ENCODE peak calls at places on chromosomes 12 and 14, in ten cellular contexts. K, X, L, T, E, V, W, U, M and H are unnamed samples.

GRCh38 chr12:38102197-38102596 is 214.4 kb upstream of the ALG10B start:
- DNase-seq in U (no peak), X (no peak), T (no peak), L (no peak), E (no peak), K (no peak), M (no peak), W (no peak), V (no peak), H (no peak)

GRCh38 chr14:72565200-72565599 is 328.7 kb downstream of the DPF3 start:
- DNase-seq in X (no peak), T (no peak), V (no peak), E (no peak), L (no peak), M (no peak), K (no peak), U (no peak), W (no peak), H (no peak)

GRCh38 chr12:16563519-16563918 is 42.4 kb downstream of the LMO3 start:
- DNase-seq in E (no peak), V (no peak), L (no peak), K (no peak), M (no peak), W (no peak), T (no peak), X (no peak), U (no peak), H (no peak)

GRCh38 chr14:23148596-23149249 is 29.7 kb upstream of the CEBPE start:
- DNase-seq in L (no peak), M (no peak), U (no peak), K (no peak), W (no peak), E (no peak), X (no peak), T (no peak), V (peak), H (no peak)

GRCh38 chr14:69036757-69037506 is 57.8 kb upstream of the ACTN1 start:
- DNase-seq in T (no peak), E (no peak), V (no peak), W (no peak), U (no peak), L (no peak), X (no peak), M (no peak), K (no peak), H (no peak)

GRCh38 chr14:68795602-68796417 is 2.9 kb upstream of the ZFP36L1 start:
- DNase-seq in M (peak), U (no peak), E (peak), K (peak), V (peak), W (peak), L (peak), T (peak), X (peak), H (peak)

GRCh38 chr14:32201196-32201815 is 539 bp upstream of the RNU6-7 start:
- DNase-seq in W (peak), T (peak), V (peak), E (peak), U (peak), L (peak), K (no peak), X (peak), M (peak), H (peak)

GRCh38 chr14:99035712-99036593 is 236.0 kb downstream of the BCL11B start:
- DNase-seq in T (no peak), K (no peak), U (peak), E (peak), L (peak), V (peak), W (peak), M (no peak), X (peak), H (peak)

GRCh38 chr12:109651596-109651995 is 62.0 kb upstream of the FAM222A start:
- DNase-seq in M (no peak), W (no peak), X (no peak), L (no peak), T (no peak), K (no peak), E (no peak), U (no peak), V (no peak), H (no peak)

GRCh38 chr12:28710882-28711281 is 438.2 kb upstream of the FAR2 start:
- DNase-seq in K (no peak), T (no peak), U (no peak), M (no peak), V (no peak), L (no peak), X (no peak), W (no peak), E (no peak), H (no peak)

GRCh38 chr14:33432407-33433023 is 493.8 kb downstream of the NPAS3 start:
- DNase-seq in U (no peak), M (peak), W (no peak), L (peak), E (peak), K (peak), T (peak), V (no peak), X (no peak), H (no peak)

GRCh38 chr14:93789366-93790130 is 1.3 kb upstream of the PRIMA1 start:
- DNase-seq in X (no peak), M (no peak), T (no peak), V (no peak), W (peak), K (no peak), E (no peak), U (peak), L (no peak), H (no peak)

GRCh38 chr12:75756771-75757170 is 245.4 kb upstream of the KRR1 start:
- DNase-seq in K (no peak), W (no peak), T (no peak), V (no peak), M (no peak), U (no peak), X (no peak), L (no peak), E (no peak), H (no peak)

GRCh38 chr12:50077099-50077498 is 8.0 kb upstream of the SMARCD1 start:
- DNase-seq in T (no peak), U (no peak), K (no peak), L (no peak), W (no peak), X (no peak), E (no peak), V (no peak), M (no peak), H (no peak)

GRCh38 chr12:9273276-9273675 is 65.1 kb upstream of the PZP start:
- DNase-seq in V (no peak), T (no peak), W (no peak), K (no peak), U (no peak), L (no peak), M (no peak), X (no peak), E (peak), H (no peak)

GRCh38 chr14:34355584-34356266 is 106.3 kb downstream of the SPTSSA start:
- DNase-seq in W (no peak), K (no peak), X (no peak), L (no peak), M (no peak), U (no peak), V (peak), E (no peak), T (no peak), H (no peak)

GRCh38 chr12:69329669-69330428 is 18.3 kb upstream of the LYZ start:
- DNase-seq in L (no peak), M (no peak), V (no peak), K (peak), X (no peak), T (no peak), E (no peak), W (no peak), U (no peak), H (no peak)

GRCh38 chr12:817941-818600 is 65.7 kb downstream of the WNK1 start:
- DNase-seq in K (no peak), L (no peak), U (no peak), T (no peak), V (no peak), X (no peak), E (no peak), W (no peak), M (no peak), H (no peak)

GRCh38 chr14:51962678-51963077 is 26.7 kb upstream of the RTRAF start:
- DNase-seq in M (no peak), X (no peak), L (no peak), K (no peak), E (no peak), W (no peak), V (no peak), T (no peak), U (no peak), H (no peak)

GRCh38 chr14:102020058-102020971 is 55.9 kb downstream of the DYNC1H1 start:
- DNase-seq in V (no peak), X (no peak), W (peak), L (no peak), U (no peak), K (no peak), E (no peak), T (no peak), M (no peak), H (no peak)

GRCh38 chr14:26730929-26731618 is 133.2 kb upstream of the NOVA1 start:
- DNase-seq in M (no peak), W (no peak), U (peak), L (peak), T (no peak), E (no peak), V (no peak), K (peak), X (no peak), H (peak)

GRCh38 chr12:65826513-65827171 is 2.4 kb downstream of the HMGA2 start:
- DNase-seq in M (no peak), T (no peak), X (no peak), V (no peak), K (no peak), U (no peak), E (peak), W (peak), L (no peak), H (peak)

GRCh38 chr12:113663396-113663795 is 191.7 kb upstream of the LHX5 start:
- DNase-seq in L (no peak), M (no peak), V (no peak), X (no peak), K (no peak), T (no peak), W (no peak), E (no peak), U (no peak), H (no peak)

GRCh38 chr14:41606249-41607118 is at the start of gene LRFN5:
- DNase-seq in M (peak), K (no peak), U (peak), E (no peak), T (no peak), V (peak), L (peak), X (no peak), W (no peak), H (peak)

GRCh38 chr12:132167610-132168310 is 23.5 kb downstream of the NOC4L start:
- DNase-seq in T (no peak), M (no peak), W (no peak), V (no peak), U (no peak), L (no peak), K (no peak), E (no peak), X (no peak), H (no peak)

GRCh38 chr12:113208041-113208934 is 13.0 kb upstream of the TPCN1 start:
- DNase-seq in M (no peak), X (peak), K (peak), W (no peak), L (no peak), T (no peak), U (no peak), V (no peak), E (no peak), H (peak)

GRCh38 chr12:13242926-13243325 is 46.4 kb downstream of the EMP1 start:
- DNase-seq in K (no peak), T (no peak), U (no peak), L (no peak), V (no peak), E (no peak), X (no peak), W (no peak), M (peak), H (no peak)

GRCh38 chr14:58796201-58796600 is 158.4 kb downstream of the DACT1 start:
- DNase-seq in W (no peak), M (no peak), K (no peak), V (no peak), X (no peak), L (no peak), U (no peak), T (no peak), E (peak), H (no peak)

GRCh38 chr12:49827351-49828099 is 688 bp downstream of the NCKAP5L start:
- DNase-seq in V (peak), L (peak), X (peak), K (peak), E (no peak), T (peak), U (peak), W (peak), M (peak), H (peak)

GRCh38 chr14:99055816-99056215 is 216.2 kb downstream of the BCL11B start:
- DNase-seq in L (no peak), E (no peak), T (no peak), K (no peak), V (no peak), W (no peak), M (no peak), U (no peak), X (no peak), H (no peak)